ENCODE peak calls at places on chromosomes 2 and 18, in nine cellular contexts. R is ascending aorta, T is uterus, K is breast epithelium, D is neural progenitor cell, S is fibroblast of lung, P is sigmoid colon, L is pancreas, X is stomach. F is an unnamed sample.

GRCh38 chr2:88398122-88398655 is 54.3 kb downstream of the FOXI3 start:
- DNase-seq in R (no peak), T (no peak), K (no peak), D (peak; percentile 26), S (no peak), P (no peak), L (no peak), X (no peak), F (no peak)

GRCh38 chr2:222208010-222208690 is 90.6 kb downstream of the PAX3 start:
- DNase-seq in R (no peak), T (no peak), K (no peak), D (no peak), S (peak; percentile 88), P (no peak), L (no peak), X (no peak), F (no peak)

GRCh38 chr2:15594291-15595256 is 2.9 kb downstream of the DDX1 start:
- DNase-seq in R (no peak), T (no peak), K (no peak), D (no peak), S (no peak), P (no peak), L (no peak), X (no peak), F (no peak)

GRCh38 chr2:157256621-157257020 is 884 bp upstream of the GALNT5 start:
- DNase-seq in R (no peak), T (no peak), K (no peak), D (no peak), S (peak; percentile 39), P (no peak), L (no peak), X (no peak), F (no peak)

GRCh38 chr2:218125095-218125494 is 733 bp upstream of the CXCR2 start:
- DNase-seq in R (no peak), T (no peak), K (no peak), D (no peak), S (no peak), P (no peak), L (no peak), X (no peak), F (no peak)

GRCh38 chr2:97910403-97911209 is 85.1 kb downstream of the TMEM131 start:
- DNase-seq in R (no peak), T (no peak), K (no peak), D (no peak), S (peak; percentile 60), P (no peak), L (no peak), X (no peak), F (no peak)

GRCh38 chr18:22549260-22549937 is 131.7 kb upstream of the CTAGE1 start:
- DNase-seq in R (no peak), T (no peak), K (no peak), D (no peak), S (no peak), P (no peak), L (no peak), X (no peak), F (no peak)

GRCh38 chr2:4501525-4501924 is 798.1 kb downstream of the DCDC2C start:
- DNase-seq in R (no peak), T (no peak), K (no peak), D (no peak), S (no peak), P (no peak), L (no peak), X (no peak), F (no peak)

GRCh38 chr18:38459086-38459485 is 893.5 kb upstream of the CELF4 start:
- DNase-seq in R (no peak), T (no peak), K (no peak), D (peak; percentile 76), S (no peak), P (no peak), L (no peak), X (no peak), F (no peak)

GRCh38 chr2:235945608-235946140 is 222.5 kb downstream of the GBX2 start:
- DNase-seq in R (no peak), T (no peak), K (no peak), D (no peak), S (no peak), P (peak; percentile 46), L (no peak), X (no peak), F (no peak)

GRCh38 chr18:55500316-55501086 is 87.5 kb downstream of the TCF4 start:
- DNase-seq in R (no peak), T (no peak), K (no peak), D (no peak), S (peak; percentile 97), P (no peak), L (no peak), X (no peak), F (no peak)

GRCh38 chr2:67650292-67651133 is 253.4 kb downstream of the ETAA1 start:
- DNase-seq in R (peak; percentile 92), T (peak; percentile 95), K (peak; percentile 60), D (peak; percentile 80), S (peak; percentile 94), P (peak; percentile 96), L (peak; percentile 71), X (peak; percentile 47), F (no peak)

GRCh38 chr2:132577693-132578092 is 92.3 kb downstream of the LYPD1 start:
- DNase-seq in R (no peak), T (no peak), K (no peak), D (no peak), S (no peak), P (no peak), L (no peak), X (no peak), F (no peak)

GRCh38 chr2:160876029-160876428 is 284.2 kb upstream of the TANK start:
- DNase-seq in R (no peak), T (no peak), K (no peak), D (no peak), S (no peak), P (no peak), L (no peak), X (no peak), F (no peak)

GRCh38 chr2:15561574-15562344 is 625 bp upstream of the NBAS start:
- DNase-seq in R (no peak), T (peak; percentile 36), K (no peak), D (peak; percentile 47), S (peak; percentile 85), P (no peak), L (peak; percentile 20), X (no peak), F (peak; percentile 8)

GRCh38 chr2:26088038-26088643 is 54.3 kb downstream of the RAB10 start:
- DNase-seq in R (no peak), T (no peak), K (no peak), D (peak; percentile 47), S (no peak), P (no peak), L (no peak), X (no peak), F (no peak)

GRCh38 chr2:98892871-98893270 is 43.2 kb downstream of the CRACDL start:
- DNase-seq in R (peak; percentile 33), T (no peak), K (no peak), D (no peak), S (no peak), P (no peak), L (no peak), X (no peak), F (no peak)

GRCh38 chr18:63339920-63340484 is 20.4 kb upstream of the BCL2 start:
- DNase-seq in R (no peak), T (peak; percentile 40), K (no peak), D (peak; percentile 86), S (peak; percentile 19), P (no peak), L (no peak), X (no peak), F (peak; percentile 15)

GRCh38 chr2:26144031-26144430 is 28.9 kb upstream of the GAREM2 start:
- DNase-seq in R (no peak), T (no peak), K (no peak), D (no peak), S (no peak), P (no peak), L (peak; percentile 17), X (no peak), F (no peak)

GRCh38 chr2:85243101-85244072 is 84.4 kb downstream of the TGOLN2 start:
- DNase-seq in R (no peak), T (no peak), K (peak; percentile 60), D (peak; percentile 80), S (no peak), P (peak; percentile 76), L (peak; percentile 61), X (peak; percentile 38), F (no peak)

GRCh38 chr2:203498161-203498560 is 36.9 kb downstream of the RAPH1 start:
- DNase-seq in R (no peak), T (no peak), K (no peak), D (no peak), S (peak; percentile 86), P (no peak), L (no peak), X (no peak), F (no peak)

DNA sequence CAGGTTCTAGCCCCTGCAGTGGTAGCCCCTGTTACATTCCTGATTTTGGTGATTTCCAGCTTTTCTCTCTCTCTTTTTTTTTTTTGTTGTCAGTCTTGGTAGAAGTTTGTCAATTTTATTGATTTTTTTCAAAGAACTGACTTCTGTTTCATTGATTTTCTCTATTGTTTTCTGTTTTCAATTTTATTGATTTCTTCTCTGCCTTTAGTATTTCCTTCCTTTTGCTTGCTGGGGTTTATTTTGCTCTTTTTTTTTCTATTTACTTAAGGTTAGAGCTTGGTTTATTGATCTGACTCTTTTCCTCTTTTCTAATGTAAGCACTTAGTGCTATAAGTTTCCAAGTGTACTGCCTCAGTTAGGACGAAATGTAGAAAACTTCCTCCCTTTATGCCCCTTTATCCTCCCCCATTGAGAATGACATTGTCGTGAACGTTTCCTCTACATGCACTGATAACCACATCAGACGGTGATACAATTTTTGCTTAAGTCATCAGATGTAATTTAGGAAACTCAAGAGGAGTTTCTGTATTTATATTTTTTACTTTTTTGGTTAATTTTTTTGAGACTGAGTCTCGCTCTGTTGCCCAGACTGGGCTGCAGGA is 81.1 kb upstream of the HS6ST1 start:
- DNase-seq in R (no peak), T (no peak), K (no peak), D (no peak), S (no peak), P (no peak), L (no peak), X (no peak), F (no peak)
- TF ChIP-seq CTCF in R (no peak), T (no peak), K (no peak), D (no peak), S (no peak), P (no peak), L (no peak), X (no peak), F (no peak)

GRCh38 chr2:159090514-159091201 is 122.2 kb downstream of the TANC1 start:
- DNase-seq in R (no peak), T (no peak), K (no peak), D (no peak), S (peak; percentile 78), P (no peak), L (no peak), X (no peak), F (no peak)
- H3K27ac ChIP-seq in R (peak overlapping the region; percentile 86), T (peak overlapping the region; percentile 62), K (peak overlapping the region; percentile 86), D (no peak overlapping the region), S (peak overlapping the region; percentile 64), P (peak overlapping the region; percentile 75), L (peak overlapping the region; percentile 54), X (peak overlapping the region; percentile 60), F (no peak overlapping the region)

GRCh38 chr2:234490239-234491074 is 6.4 kb downstream of the ARL4C start:
- DNase-seq in R (no peak), T (no peak), K (no peak), D (no peak), S (no peak), P (no peak), L (no peak), X (no peak), F (no peak)
- H3K27me3 ChIP-seq in R (no peaks in the 10 kb centered on the region), T (no peaks in the 10 kb centered on the region), K (no peaks in the 10 kb centered on the region), D (no peaks in the 10 kb centered on the region), S (no peaks in the 10 kb centered on the region), P (no peaks in the 10 kb centered on the region), L (no peaks in the 10 kb centered on the region), X (no peaks in the 10 kb centered on the region), F (no peaks in the 10 kb centered on the region)

GRCh38 chr2:150589760-150590159 is 102.3 kb upstream of the RND3 start:
- DNase-seq in R (no peak), T (no peak), K (no peak), D (no peak), S (no peak), P (no peak), L (no peak), X (no peak), F (no peak)
- TF ChIP-seq CTCF in R (no peak), T (no peak), K (no peak), D (no peak), S (no peak), P (no peak), L (no peak), X (no peak), F (no peak)

F was measured in CD4-positive, alpha-beta T cell.